ENCODE peak calls at places on chromosome 18, in ten cellular contexts. B is D341Med; R is NCI-H2081 treated with DMSO at 0.1 percent for 48 hours; K is activated naive CD4-positive, alpha-beta T cell treated with Interleukin-2 at 50 U/mL for 16 hours; E is DMS153; T is amniotic stem cell; Q is choroid plexus epithelial cell; Y is NCI-H446; S is non-pigmented ciliary epithelial cell; V is cardiac muscle cell. H is an unnamed sample.

GRCh38 chr18:63074987-63075404 is 244.6 kb downstream of the BCL2 start:
- DNase-seq in B (peak; percentile 88), S (no peak), V (peak; percentile 78), K (peak; percentile 56), Q (peak; percentile 29), Y (peak; percentile 32), T (peak; percentile 20), E (peak; percentile 86), R (no peak), H (peak; percentile 73)

GRCh38 chr18:65091737-65092329 is 659.0 kb upstream of the CDH7 start:
- DNase-seq in B (peak; percentile 43), E (peak; percentile 7), Q (peak; percentile 31), R (no peak), S (no peak), V (peak; percentile 65), Y (peak; percentile 59), K (no peak), T (no peak), H (peak; percentile 45)

GRCh38 chr18:39773656-39774055 is 2181.4 kb upstream of the PIK3C3 start:
- DNase-seq in S (no peak), K (no peak), Q (no peak), Y (no peak), T (no peak), E (no peak), R (no peak), B (no peak), V (no peak), H (peak; percentile 49)

GRCh38 chr18:75915941-75916640 is 488.6 kb upstream of the SMIM21 start:
- DNase-seq in Y (no peak), K (no peak), T (no peak), Q (no peak), S (no peak), R (no peak), E (peak; percentile 25), B (peak; percentile 68), V (peak; percentile 77), H (peak; percentile 75)

GRCh38 chr18:23784811-23785245 is 95.6 kb downstream of the LAMA3 start:
- DNase-seq in B (no peak), E (no peak), V (no peak), Q (peak; percentile 71), R (no peak), T (peak; percentile 50), S (peak; percentile 83), K (no peak), Y (no peak), H (peak; percentile 66)

GRCh38 chr18:69000366-69000765 is 202.5 kb downstream of the CCDC102B start:
- DNase-seq in V (no peak), B (no peak), Q (peak; percentile 57), Y (no peak), T (no peak), S (no peak), E (no peak), K (no peak), R (no peak), H (no peak)

GRCh38 chr18:32683044-32683443 is 89.8 kb downstream of the KLHL14 start:
- DNase-seq in T (no peak), B (no peak), R (no peak), K (no peak), V (no peak), E (no peak), Y (no peak), S (no peak), Q (no peak), H (no peak)

GRCh38 chr18:51226068-51226467 is 28.6 kb upstream of the MEX3C start:
- DNase-seq in T (no peak), E (no peak), V (no peak), B (no peak), Q (peak; percentile 25), K (no peak), R (no peak), S (no peak), Y (no peak), H (peak; percentile 3)

GRCh38 chr18:49920731-49921130 is 107.4 kb upstream of the ACAA2 start:
- DNase-seq in Y (no peak), S (peak; percentile 35), K (no peak), V (no peak), B (no peak), E (no peak), R (no peak), Q (peak; percentile 20), T (no peak), H (peak; percentile 91)

GRCh38 chr18:55900380-55900779 is 312.4 kb upstream of the TCF4 start:
- DNase-seq in V (peak; percentile 6), S (peak; percentile 49), K (no peak), Q (peak; percentile 83), E (no peak), R (no peak), B (no peak), Y (no peak), T (no peak), H (peak; percentile 81)

GRCh38 chr18:46588971-46589660 is 67.9 kb downstream of the LOXHD1 start:
- DNase-seq in K (no peak), V (no peak), R (no peak), Q (no peak), Y (no peak), B (no peak), T (no peak), S (no peak), E (no peak), H (no peak)

GRCh38 chr18:75638223-75638596 is 210.7 kb upstream of the SMIM21 start:
- DNase-seq in S (no peak), B (no peak), R (no peak), K (no peak), E (no peak), Q (peak; percentile 47), Y (no peak), T (no peak), V (peak; percentile 44), H (no peak)

H was measured in astrocyte of the hippocampus.